ENCODE peak calls at places on chromosomes 13 and 19, in eight cellular contexts. B, Q, F, N, J, X, P and E are unnamed samples.
A peak's percentile ranks its signal among the peaks of the same experiment; 100 is the strongest.

GRCh38 chr13:97262058-97262457 is 39.9 kb downstream of the MBNL2 start:
- DNase-seq in B (no peak), Q (no peak), F (no peak), N (no peak), J (no peak), X (no peak), P (no peak), E (no peak)

GRCh38 chr19:55377356-55378131 is 918 bp downstream of the TMEM190 start:
- DNase-seq in B (no peak), Q (no peak), F (no peak), N (no peak), J (peak; percentile 82), X (peak; percentile 41), P (no peak), E (no peak)

GRCh38 chr13:63107163-63107935 is 1691.7 kb upstream of the PCDH20 start:
- DNase-seq in B (peak; percentile 71), Q (no peak), F (no peak), N (peak; percentile 33), J (no peak), X (no peak), P (no peak), E (no peak)

GRCh38 chr13:42478531-42479156 is 95.3 kb upstream of the TNFSF11 start:
- DNase-seq in B (peak; percentile 7), Q (no peak), F (no peak), N (peak; percentile 53), J (no peak), X (peak; percentile 11), P (no peak), E (no peak)

GRCh38 chr19:18160441-18160791 is 7.5 kb downstream of the PIK3R2 start:
- DNase-seq in B (no peak), Q (no peak), F (no peak), N (no peak), J (no peak), X (no peak), P (no peak), E (no peak)

GRCh38 chr19:17436874-17437267 is 11.6 kb downstream of the TMEM221 start:
- DNase-seq in B (no peak), Q (no peak), F (no peak), N (no peak), J (no peak), X (no peak), P (no peak), E (no peak)

GRCh38 chr19:8490395-8490760 is 12.1 kb downstream of the PRAM1 start:
- DNase-seq in B (no peak), Q (no peak), F (no peak), N (no peak), J (peak; percentile 72), X (no peak), P (no peak), E (no peak)

GRCh38 chr19:53892981-53893325 is 11.0 kb downstream of the PRKCG start:
- DNase-seq in B (no peak), Q (no peak), F (no peak), N (no peak), J (peak; percentile 54), X (peak; percentile 76), P (no peak), E (no peak)

GRCh38 chr13:67549331-67549730 is 319.2 kb upstream of the PCDH9 start:
- DNase-seq in B (peak; percentile 91), Q (no peak), F (no peak), N (peak; percentile 50), J (no peak), X (no peak), P (no peak), E (no peak)

GRCh38 chr13:112733661-112734379 is 44.0 kb downstream of the ATP11A start:
- DNase-seq in B (no peak), Q (no peak), F (no peak), N (no peak), J (no peak), X (peak; percentile 58), P (no peak), E (no peak)

GRCh38 chr13:26326562-26326961 is 72.6 kb downstream of the CDK8 start:
- DNase-seq in B (no peak), Q (no peak), F (no peak), N (no peak), J (no peak), X (no peak), P (no peak), E (no peak)

GRCh38 chr19:13847900-13848677 is 28.8 kb upstream of the NANOS3 start:
- DNase-seq in B (no peak), Q (no peak), F (no peak), N (no peak), J (no peak), X (peak; percentile 14), P (no peak), E (no peak)

GRCh38 chr13:110869805-110870706 is 44.8 kb downstream of the ANKRD10 start:
- DNase-seq in B (peak; percentile 100), Q (peak; percentile 72), F (peak; percentile 74), N (peak; percentile 98), J (peak; percentile 84), X (peak; percentile 58), P (peak; percentile 74), E (peak; percentile 57)

GRCh38 chr19:8363803-8364771 is at the start of gene ANGPTL4:
- DNase-seq in B (peak; percentile 55), Q (peak; percentile 71), F (peak; percentile 78), N (peak; percentile 79), J (peak; percentile 84), X (peak; percentile 86), P (peak; percentile 77), E (no peak)

GRCh38 chr19:48216933-48217332 is 38.8 kb downstream of the CARD8 start:
- DNase-seq in B (no peak), Q (no peak), F (no peak), N (no peak), J (no peak), X (no peak), P (no peak), E (no peak)

GRCh38 chr13:84609716-84610115 is 727.4 kb upstream of the SLITRK1 start:
- DNase-seq in B (peak; percentile 70), Q (no peak), F (no peak), N (peak; percentile 39), J (no peak), X (no peak), P (no peak), E (no peak)

GRCh38 chr19:50830266-50831025 is 2.9 kb downstream of the KLK15 start:
- DNase-seq in B (no peak), Q (no peak), F (peak; percentile 30), N (no peak), J (no peak), X (peak; percentile 57), P (no peak), E (no peak)

GRCh38 chr19:50829801-50830200 is 3.6 kb downstream of the KLK15 start:
- DNase-seq in B (no peak), Q (no peak), F (no peak), N (no peak), J (no peak), X (peak; percentile 70), P (no peak), E (no peak)

GRCh38 chr19:50823389-50824042 is at the start of gene KLK1:
- DNase-seq in B (no peak), Q (no peak), F (peak; percentile 73), N (no peak), J (no peak), X (no peak), P (no peak), E (no peak)

GRCh38 chr19:50827476-50827875 is 3.9 kb upstream of the KLK1 start:
- DNase-seq in B (no peak), Q (no peak), F (no peak), N (no peak), J (no peak), X (no peak), P (no peak), E (no peak)

DNA sequence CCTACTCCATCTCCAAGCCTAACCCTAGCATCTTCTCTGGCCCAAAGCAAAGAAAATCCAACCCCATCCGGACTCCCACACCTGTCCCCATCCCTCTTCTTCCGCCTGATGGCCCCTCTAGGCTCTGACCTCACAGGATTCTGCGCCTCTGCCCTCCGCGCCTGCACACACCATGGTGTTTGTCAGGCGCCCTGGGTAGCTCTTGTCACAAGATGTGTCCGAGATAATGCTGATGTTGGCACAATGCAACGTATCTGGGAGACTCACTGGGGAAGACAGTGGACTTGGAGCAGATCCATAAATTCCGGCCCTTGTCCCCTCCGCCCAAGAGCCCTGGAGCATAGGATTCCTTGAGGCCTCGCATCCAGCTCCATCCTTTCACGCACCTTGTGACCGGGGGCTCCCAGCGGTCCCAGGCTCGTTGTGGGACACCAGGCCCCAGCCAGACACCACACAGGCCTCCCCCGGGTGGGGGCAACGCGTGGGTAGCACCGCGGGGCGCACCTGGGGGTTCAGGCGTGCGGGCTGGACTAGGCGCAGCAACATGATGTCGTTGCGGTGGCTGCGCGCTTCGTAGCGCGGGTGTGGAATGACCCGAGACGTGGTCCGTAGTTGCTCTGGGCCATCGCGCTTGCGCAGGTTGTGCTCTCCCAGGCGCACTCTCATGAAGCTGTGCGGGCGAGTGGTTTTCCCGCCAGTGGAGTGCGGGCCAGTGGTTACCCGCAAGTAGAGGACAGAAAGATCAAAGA is 3.1 kb upstream of the KLK1 start:
- DNase-seq in B (no peak), Q (no peak), F (no peak), N (no peak), J (peak; percentile 76), X (no peak), P (no peak), E (no peak)
- TF ChIP-seq CTCF in B (no peak), Q (no peak), F (no peak), N (no peak), J (no peak), X (no peak), P (no peak), E (no peak)

GRCh38 chr19:1182727-1183126 is 8.7 kb upstream of the SBNO2 start:
- DNase-seq in B (no peak), Q (no peak), F (no peak), N (no peak), J (no peak), X (no peak), P (no peak), E (no peak)
- H3K4me1 ChIP-seq in B (peaks cover 10% of the 10 kb centered on the region), Q (peaks cover 7% of the 10 kb centered on the region), F (peaks cover 8% of the 10 kb centered on the region), N (peaks cover 44% of the 10 kb centered on the region), J (peaks cover 12% of the 10 kb centered on the region), X (no peaks in the 10 kb centered on the region), P (peaks cover 7% of the 10 kb centered on the region), E (peaks cover 44% of the 10 kb centered on the region)

DNA sequence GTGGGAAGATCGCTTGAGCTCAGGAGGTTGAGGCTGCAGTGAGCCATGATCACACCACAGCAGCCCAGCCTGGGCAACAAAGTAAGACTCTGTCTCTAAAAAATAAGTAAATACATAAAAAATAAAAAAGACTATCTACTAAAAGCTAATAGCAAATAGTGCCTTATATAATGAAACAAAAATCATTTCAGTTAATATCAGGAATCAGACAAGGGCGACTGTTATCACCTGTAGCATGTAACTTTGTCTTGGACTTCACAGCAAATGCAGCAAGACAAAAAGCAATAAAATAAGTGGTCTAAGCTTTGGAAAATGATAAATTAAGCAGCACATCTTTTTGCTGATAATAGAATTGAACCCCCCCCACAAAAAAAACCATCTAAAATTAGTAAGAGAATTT is 21.2 kb upstream of the GPI start:
- DNase-seq in B (no peak), Q (no peak), F (no peak), N (no peak), J (no peak), X (no peak), P (no peak), E (no peak)
- H3K36me3 ChIP-seq in B (peaks cover 46% of the 10 kb centered on the region), Q (peaks cover 100% of the 10 kb centered on the region), F (no peaks in the 10 kb centered on the region), N (no peaks in the 10 kb centered on the region), J (peaks cover 68% of the 10 kb centered on the region), X (peaks cover 41% of the 10 kb centered on the region), P (peaks cover 86% of the 10 kb centered on the region), E (peaks cover 19% of the 10 kb centered on the region)

DNA sequence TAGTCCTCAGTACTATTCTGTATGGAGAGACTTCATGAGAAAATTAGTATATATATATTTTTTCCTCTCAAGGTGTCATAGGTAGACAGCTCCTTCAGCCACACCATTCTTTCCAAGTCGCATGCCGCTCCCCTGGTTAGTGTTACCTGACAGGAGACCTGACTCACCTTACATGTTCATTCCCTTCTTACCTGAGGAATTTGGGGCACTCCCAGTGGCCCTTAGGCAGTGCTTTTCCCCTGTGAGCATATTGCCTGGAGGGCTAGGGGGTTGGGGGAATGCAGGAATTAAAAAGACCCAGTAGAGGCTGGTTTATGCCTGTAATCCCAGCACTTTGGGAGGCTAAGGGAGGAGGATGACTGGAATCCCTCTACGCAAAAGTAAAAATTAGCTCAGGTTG is 9.0 kb upstream of the ACTN4 start:
- DNase-seq in B (no peak), Q (no peak), F (no peak), N (peak; percentile 50), J (no peak), X (no peak), P (no peak), E (no peak)
- TF ChIP-seq CTCF in B (no peak), Q (no peak), F (no peak), N (no peak), J (no peak), X (no peak), P (no peak), E (no peak)